ENCODE peak calls at places on chromosomes 5 and 9, in eight cellular contexts. One of them, this sample, is unnamed.

GRCh38 chr5:170569101-170569500 is 65.3 kb downstream of the KCNIP1 start:
- DNase-seq in spleen: no peak
- DNase-seq in GM12865: no peak
- DNase-seq in Calu3: no peak
- DNase-seq in CD8-positive, alpha-beta T cell: no peak
- DNase-seq in astrocyte of the cerebellum: no peak
- DNase-seq in HFFc6: no peak
- DNase-seq in GM12878: no peak
- DNase-seq in this sample: no peak

GRCh38 chr5:33180900-33181299 is 259.9 kb upstream of the TARS1 start:
- DNase-seq in Calu3: peak
- DNase-seq in CD8-positive, alpha-beta T cell: no peak
- DNase-seq in GM12878: no peak
- DNase-seq in HFFc6: peak
- DNase-seq in astrocyte of the cerebellum: peak
- DNase-seq in GM12865: no peak
- DNase-seq in spleen: no peak
- DNase-seq in this sample: no peak

GRCh38 chr5:37696190-37697021 is 143.4 kb downstream of the GDNF start:
- DNase-seq in GM12878: no peak
- DNase-seq in spleen: no peak
- DNase-seq in GM12865: no peak
- DNase-seq in HFFc6: peak
- DNase-seq in astrocyte of the cerebellum: peak
- DNase-seq in Calu3: peak
- DNase-seq in CD8-positive, alpha-beta T cell: no peak
- DNase-seq in this sample: no peak

GRCh38 chr5:40080191-40080590 is 599.5 kb upstream of the PTGER4 start:
- DNase-seq in HFFc6: no peak
- DNase-seq in CD8-positive, alpha-beta T cell: no peak
- DNase-seq in GM12878: no peak
- DNase-seq in astrocyte of the cerebellum: no peak
- DNase-seq in spleen: no peak
- DNase-seq in Calu3: no peak
- DNase-seq in GM12865: no peak
- DNase-seq in this sample: no peak

GRCh38 chr9:93809204-93809940 is 145.8 kb downstream of the BARX1 start:
- DNase-seq in CD8-positive, alpha-beta T cell: no peak
- DNase-seq in GM12878: no peak
- DNase-seq in Calu3: no peak
- DNase-seq in astrocyte of the cerebellum: no peak
- DNase-seq in HFFc6: no peak
- DNase-seq in spleen: peak
- DNase-seq in GM12865: no peak
- DNase-seq in this sample: peak

GRCh38 chr5:127313847-127314473 is 23.4 kb downstream of the MEGF10 start:
- DNase-seq in CD8-positive, alpha-beta T cell: peak
- DNase-seq in GM12865: peak
- DNase-seq in spleen: peak
- DNase-seq in GM12878: no peak
- DNase-seq in astrocyte of the cerebellum: no peak
- DNase-seq in Calu3: peak
- DNase-seq in HFFc6: peak
- DNase-seq in this sample: peak

GRCh38 chr9:78813602-78814180 is 516.8 kb downstream of the PSAT1 start:
- DNase-seq in GM12865: no peak
- DNase-seq in spleen: no peak
- DNase-seq in HFFc6: no peak
- DNase-seq in astrocyte of the cerebellum: no peak
- DNase-seq in GM12878: no peak
- DNase-seq in CD8-positive, alpha-beta T cell: no peak
- DNase-seq in Calu3: no peak
- DNase-seq in this sample: no peak

GRCh38 chr5:107937710-107938355 is 267.1 kb upstream of the EFNA5 start:
- DNase-seq in Calu3: no peak
- DNase-seq in CD8-positive, alpha-beta T cell: no peak
- DNase-seq in GM12865: no peak
- DNase-seq in GM12878: no peak
- DNase-seq in spleen: no peak
- DNase-seq in HFFc6: no peak
- DNase-seq in astrocyte of the cerebellum: no peak
- DNase-seq in this sample: no peak

GRCh38 chr9:132301521-132301920 is 53.3 kb downstream of the SETX start:
- DNase-seq in GM12878: no peak
- DNase-seq in HFFc6: no peak
- DNase-seq in spleen: no peak
- DNase-seq in astrocyte of the cerebellum: no peak
- DNase-seq in Calu3: no peak
- DNase-seq in CD8-positive, alpha-beta T cell: no peak
- DNase-seq in GM12865: no peak
- DNase-seq in this sample: no peak

GRCh38 chr5:73826301-73826700 is 200.3 kb downstream of the ARHGEF28 start:
- DNase-seq in GM12878: no peak
- DNase-seq in CD8-positive, alpha-beta T cell: no peak
- DNase-seq in Calu3: no peak
- DNase-seq in spleen: no peak
- DNase-seq in GM12865: no peak
- DNase-seq in HFFc6: no peak
- DNase-seq in astrocyte of the cerebellum: no peak
- DNase-seq in this sample: no peak

GRCh38 chr5:91011029-91011428 is 372.1 kb downstream of the ARRDC3 start:
- DNase-seq in GM12865: no peak
- DNase-seq in HFFc6: no peak
- DNase-seq in CD8-positive, alpha-beta T cell: no peak
- DNase-seq in astrocyte of the cerebellum: no peak
- DNase-seq in GM12878: no peak
- DNase-seq in spleen: no peak
- DNase-seq in Calu3: no peak
- DNase-seq in this sample: no peak

GRCh38 chr5:56309262-56309826 is 76.2 kb upstream of the ANKRD55 start:
- DNase-seq in HFFc6: no peak
- DNase-seq in CD8-positive, alpha-beta T cell: no peak
- DNase-seq in Calu3: no peak
- DNase-seq in astrocyte of the cerebellum: no peak
- DNase-seq in GM12878: no peak
- DNase-seq in spleen: no peak
- DNase-seq in GM12865: no peak
- DNase-seq in this sample: no peak
- TF ChIP-seq CTCF in HFFc6: no peak
- TF ChIP-seq CTCF in CD8-positive, alpha-beta T cell: no peak
- TF ChIP-seq CTCF in Calu3: no peak
- TF ChIP-seq CTCF in astrocyte of the cerebellum: no peak
- TF ChIP-seq CTCF in GM12878: no peak
- TF ChIP-seq CTCF in spleen: no peak
- TF ChIP-seq CTCF in GM12865: no peak
- TF ChIP-seq CTCF in this sample: no peak

GRCh38 chr5:11584008-11584407 is 320.2 kb downstream of the CTNND2 start:
- DNase-seq in astrocyte of the cerebellum: peak
- DNase-seq in spleen: no peak
- DNase-seq in GM12878: no peak
- DNase-seq in Calu3: no peak
- DNase-seq in HFFc6: no peak
- DNase-seq in GM12865: no peak
- DNase-seq in CD8-positive, alpha-beta T cell: no peak
- DNase-seq in this sample: no peak
- TF ChIP-seq CTCF in astrocyte of the cerebellum: no peak
- TF ChIP-seq CTCF in spleen: no peak
- TF ChIP-seq CTCF in GM12878: no peak
- TF ChIP-seq CTCF in Calu3: no peak
- TF ChIP-seq CTCF in HFFc6: no peak
- TF ChIP-seq CTCF in GM12865: no peak
- TF ChIP-seq CTCF in CD8-positive, alpha-beta T cell: no peak
- TF ChIP-seq CTCF in this sample: no peak

DNA sequence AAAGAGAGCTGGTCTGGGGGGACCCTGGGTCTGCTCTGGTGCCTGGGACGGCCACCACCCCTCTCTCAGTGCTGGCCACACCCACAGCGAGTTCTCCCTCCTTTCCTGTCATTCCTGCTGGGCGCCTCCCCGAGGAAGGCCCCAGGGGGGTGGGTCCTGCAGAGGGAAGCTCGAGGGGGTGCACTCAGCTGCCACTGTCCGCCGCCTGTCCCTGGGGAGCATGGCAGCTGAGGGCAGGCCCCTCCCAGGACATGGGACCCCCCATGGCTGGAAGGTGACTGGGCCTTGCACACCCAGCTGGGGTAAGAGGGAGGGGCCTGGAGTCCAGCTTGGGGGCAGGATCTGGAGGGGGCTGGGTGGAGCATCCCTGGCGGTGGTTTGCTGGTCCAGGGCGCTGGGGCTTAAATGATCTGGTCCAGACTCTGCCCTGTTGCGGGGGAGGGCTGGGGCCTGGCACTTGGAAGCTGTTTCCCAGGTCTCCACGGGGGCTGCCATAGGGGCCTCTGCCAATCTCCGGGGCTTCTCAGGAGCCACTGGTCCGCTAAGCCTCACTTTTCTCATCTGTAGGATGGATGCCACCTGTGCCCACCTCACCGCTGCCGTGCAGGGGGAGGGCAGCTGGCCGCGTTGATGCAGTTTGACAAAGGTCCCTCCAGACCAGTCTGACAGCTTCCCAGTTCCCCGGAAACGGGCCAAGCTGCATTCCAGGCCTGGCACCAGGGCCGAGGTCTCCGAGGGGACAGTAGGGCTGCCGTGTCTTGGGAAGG is 6.0 kb upstream of the SLC2A6 start:
- DNase-seq in CD8-positive, alpha-beta T cell: no peak
- DNase-seq in Calu3: peak
- DNase-seq in spleen: peak
- DNase-seq in HFFc6: no peak
- DNase-seq in GM12878: no peak
- DNase-seq in GM12865: no peak
- DNase-seq in astrocyte of the cerebellum: no peak
- DNase-seq in this sample: no peak
- TF ChIP-seq CTCF in CD8-positive, alpha-beta T cell: no peak
- TF ChIP-seq CTCF in Calu3: no peak
- TF ChIP-seq CTCF in spleen: no peak
- TF ChIP-seq CTCF in HFFc6: no peak
- TF ChIP-seq CTCF in GM12878: no peak
- TF ChIP-seq CTCF in GM12865: no peak
- TF ChIP-seq CTCF in astrocyte of the cerebellum: no peak
- TF ChIP-seq CTCF in this sample: no peak

GRCh38 chr9:27353405-27354229 is 56.7 kb upstream of the EQTN start:
- DNase-seq in GM12865: peak
- DNase-seq in spleen: peak
- DNase-seq in astrocyte of the cerebellum: no peak
- DNase-seq in CD8-positive, alpha-beta T cell: no peak
- DNase-seq in HFFc6: no peak
- DNase-seq in GM12878: peak
- DNase-seq in Calu3: no peak
- DNase-seq in this sample: peak
- TF ChIP-seq CTCF in GM12865: no peak
- TF ChIP-seq CTCF in spleen: no peak
- TF ChIP-seq CTCF in astrocyte of the cerebellum: no peak
- TF ChIP-seq CTCF in CD8-positive, alpha-beta T cell: no peak
- TF ChIP-seq CTCF in HFFc6: no peak
- TF ChIP-seq CTCF in GM12878: no peak
- TF ChIP-seq CTCF in Calu3: no peak
- TF ChIP-seq CTCF in this sample: no peak

DNA sequence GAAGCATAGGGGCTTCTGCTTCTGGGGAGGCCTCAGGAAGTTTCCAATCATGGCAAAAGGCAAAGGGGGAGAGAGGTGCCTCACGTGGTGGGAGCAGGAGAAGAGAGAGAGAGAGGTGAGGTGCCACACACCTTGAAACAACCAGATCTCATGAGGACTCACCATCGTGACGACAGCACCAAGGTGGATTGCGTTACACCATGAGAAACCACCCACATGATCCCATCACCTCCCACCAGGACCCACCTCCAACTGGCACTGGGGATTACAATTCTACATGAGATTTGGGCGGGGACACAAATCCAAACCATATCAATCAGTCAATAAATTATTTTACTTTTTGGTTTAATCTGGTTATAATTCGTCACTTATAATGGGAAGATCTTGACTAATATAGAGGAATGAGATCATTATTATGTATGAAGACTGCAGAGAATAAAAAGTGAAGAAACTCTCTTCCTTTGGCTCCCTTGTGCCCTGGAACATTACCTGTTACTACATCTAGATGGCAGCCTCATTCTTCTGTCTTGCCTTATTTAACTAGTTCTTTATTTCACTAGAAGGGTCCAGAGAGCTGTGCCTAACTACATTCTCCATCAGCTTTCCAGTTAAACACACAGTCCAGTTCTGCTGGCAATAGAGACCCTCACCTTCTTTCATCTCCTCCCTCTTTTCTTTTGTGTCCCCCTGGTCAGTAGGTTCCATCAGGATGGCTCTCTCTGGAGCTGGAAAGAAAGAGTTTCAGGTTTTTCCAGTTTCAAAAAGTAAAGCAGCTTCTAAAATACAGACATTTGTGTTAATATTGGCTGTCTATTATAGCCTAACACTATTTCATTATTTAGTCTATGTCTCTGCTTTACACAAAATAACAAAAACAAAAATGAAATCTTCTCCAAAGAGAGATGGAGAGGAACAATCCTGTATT is 21.7 kb upstream of the SPINK7 start:
- DNase-seq in GM12878: no peak
- DNase-seq in GM12865: peak
- DNase-seq in astrocyte of the cerebellum: no peak
- DNase-seq in HFFc6: no peak
- DNase-seq in Calu3: no peak
- DNase-seq in spleen: no peak
- DNase-seq in CD8-positive, alpha-beta T cell: no peak
- DNase-seq in this sample: no peak
- TF ChIP-seq CTCF in GM12878: peak
- TF ChIP-seq CTCF in GM12865: peak
- TF ChIP-seq CTCF in astrocyte of the cerebellum: peak
- TF ChIP-seq CTCF in HFFc6: peak
- TF ChIP-seq CTCF in Calu3: peak
- TF ChIP-seq CTCF in spleen: no peak
- TF ChIP-seq CTCF in CD8-positive, alpha-beta T cell: peak
- TF ChIP-seq CTCF in this sample: no peak

GRCh38 chr9:124448019-124448418 is 2.2 kb upstream of the ADGRD2 start:
- DNase-seq in GM12878: no peak
- DNase-seq in HFFc6: no peak
- DNase-seq in spleen: peak
- DNase-seq in CD8-positive, alpha-beta T cell: no peak
- DNase-seq in GM12865: no peak
- DNase-seq in astrocyte of the cerebellum: no peak
- DNase-seq in Calu3: no peak
- DNase-seq in this sample: no peak
- TF ChIP-seq CTCF in GM12878: no peak
- TF ChIP-seq CTCF in HFFc6: no peak
- TF ChIP-seq CTCF in spleen: no peak
- TF ChIP-seq CTCF in CD8-positive, alpha-beta T cell: no peak
- TF ChIP-seq CTCF in GM12865: no peak
- TF ChIP-seq CTCF in astrocyte of the cerebellum: no peak
- TF ChIP-seq CTCF in Calu3: no peak
- TF ChIP-seq CTCF in this sample: no peak

GRCh38 chr5:60287174-60287771 is 393.7 kb upstream of the PDE4D start:
- DNase-seq in spleen: no peak
- DNase-seq in Calu3: peak
- DNase-seq in HFFc6: peak
- DNase-seq in GM12865: peak
- DNase-seq in astrocyte of the cerebellum: peak
- DNase-seq in CD8-positive, alpha-beta T cell: no peak
- DNase-seq in GM12878: no peak
- DNase-seq in this sample: peak
- TF ChIP-seq CTCF in spleen: peak
- TF ChIP-seq CTCF in Calu3: peak
- TF ChIP-seq CTCF in HFFc6: peak
- TF ChIP-seq CTCF in GM12865: peak
- TF ChIP-seq CTCF in astrocyte of the cerebellum: peak
- TF ChIP-seq CTCF in CD8-positive, alpha-beta T cell: no peak
- TF ChIP-seq CTCF in GM12878: peak
- TF ChIP-seq CTCF in this sample: peak